ENCODE peak calls at places on chromosome 4, in nine cellular contexts. One of them, this sample, is unnamed.

GRCh38 chr4:22465349-22465748 is 50.5 kb downstream of the ADGRA3 start:
- DNase-seq in osteoblast: no peak
- DNase-seq in cardiac fibroblast: no peak
- DNase-seq in neural progenitor cell: no peak
- DNase-seq in H9: no peak
- DNase-seq in GM13977: no peak
- DNase-seq in GM12864: no peak
- DNase-seq in natural killer cell: no peak
- DNase-seq in OCI-LY7: no peak
- DNase-seq in this sample: no peak

GRCh38 chr4:176193126-176193525 is 2.3 kb downstream of the SPATA4 start:
- DNase-seq in osteoblast: peak; percentile 36
- DNase-seq in cardiac fibroblast: peak; percentile 33
- DNase-seq in neural progenitor cell: no peak
- DNase-seq in H9: no peak
- DNase-seq in GM13977: no peak
- DNase-seq in GM12864: no peak
- DNase-seq in natural killer cell: no peak
- DNase-seq in OCI-LY7: no peak
- DNase-seq in this sample: no peak

GRCh38 chr4:6682862-6683590 is 10.7 kb upstream of the S100P start:
- DNase-seq in osteoblast: peak; percentile 36
- DNase-seq in cardiac fibroblast: no peak
- DNase-seq in neural progenitor cell: no peak
- DNase-seq in H9: no peak
- DNase-seq in GM13977: no peak
- DNase-seq in GM12864: no peak
- DNase-seq in natural killer cell: no peak
- DNase-seq in OCI-LY7: no peak
- DNase-seq in this sample: no peak

GRCh38 chr4:112616984-112617383 is 19.7 kb downstream of the ZGRF1 start:
- DNase-seq in osteoblast: no peak
- DNase-seq in cardiac fibroblast: no peak
- DNase-seq in neural progenitor cell: no peak
- DNase-seq in H9: no peak
- DNase-seq in GM13977: no peak
- DNase-seq in GM12864: no peak
- DNase-seq in natural killer cell: no peak
- DNase-seq in OCI-LY7: no peak
- DNase-seq in this sample: no peak

GRCh38 chr4:73070072-73070385 is 513 bp upstream of the COX18 start:
- DNase-seq in osteoblast: no peak
- DNase-seq in cardiac fibroblast: no peak
- DNase-seq in neural progenitor cell: no peak
- DNase-seq in H9: no peak
- DNase-seq in GM13977: peak; percentile 15
- DNase-seq in GM12864: peak; percentile 25
- DNase-seq in natural killer cell: no peak
- DNase-seq in OCI-LY7: no peak
- DNase-seq in this sample: no peak

GRCh38 chr4:38691251-38692008 is 27.4 kb downstream of the KLF3 start:
- DNase-seq in osteoblast: no peak
- DNase-seq in cardiac fibroblast: peak; percentile 89
- DNase-seq in neural progenitor cell: no peak
- DNase-seq in H9: no peak
- DNase-seq in GM13977: no peak
- DNase-seq in GM12864: no peak
- DNase-seq in natural killer cell: no peak
- DNase-seq in OCI-LY7: no peak
- DNase-seq in this sample: no peak

GRCh38 chr4:17811078-17811603 is 362 bp downstream of the NCAPG start:
- DNase-seq in osteoblast: no peak
- DNase-seq in cardiac fibroblast: no peak
- DNase-seq in neural progenitor cell: no peak
- DNase-seq in H9: no peak
- DNase-seq in GM13977: no peak
- DNase-seq in GM12864: no peak
- DNase-seq in natural killer cell: no peak
- DNase-seq in OCI-LY7: no peak
- DNase-seq in this sample: peak; percentile 49

GRCh38 chr4:107751670-107752069 is 31.6 kb upstream of the PAPSS1 start:
- DNase-seq in osteoblast: no peak
- DNase-seq in cardiac fibroblast: no peak
- DNase-seq in neural progenitor cell: no peak
- DNase-seq in H9: no peak
- DNase-seq in GM13977: no peak
- DNase-seq in GM12864: no peak
- DNase-seq in natural killer cell: no peak
- DNase-seq in OCI-LY7: no peak
- DNase-seq in this sample: no peak

GRCh38 chr4:78612398-78613005 is 60.9 kb downstream of the ANXA3 start:
- DNase-seq in osteoblast: no peak
- DNase-seq in cardiac fibroblast: peak; percentile 79
- DNase-seq in neural progenitor cell: no peak
- DNase-seq in H9: no peak
- DNase-seq in GM13977: no peak
- DNase-seq in GM12864: no peak
- DNase-seq in natural killer cell: no peak
- DNase-seq in OCI-LY7: peak; percentile 82
- DNase-seq in this sample: peak; percentile 30

GRCh38 chr4:38040619-38041018 is 80.4 kb downstream of the PTTG2 start:
- DNase-seq in osteoblast: no peak
- DNase-seq in cardiac fibroblast: no peak
- DNase-seq in neural progenitor cell: no peak
- DNase-seq in H9: no peak
- DNase-seq in GM13977: no peak
- DNase-seq in GM12864: no peak
- DNase-seq in natural killer cell: no peak
- DNase-seq in OCI-LY7: no peak
- DNase-seq in this sample: no peak

GRCh38 chr4:126547352-126547751 is 1085.4 kb upstream of the INTU start:
- DNase-seq in osteoblast: no peak
- DNase-seq in cardiac fibroblast: no peak
- DNase-seq in neural progenitor cell: no peak
- DNase-seq in H9: no peak
- DNase-seq in GM13977: no peak
- DNase-seq in GM12864: no peak
- DNase-seq in natural killer cell: no peak
- DNase-seq in OCI-LY7: no peak
- DNase-seq in this sample: no peak

GRCh38 chr4:56155432-56155831 is 206.7 kb downstream of the CEP135 start:
- DNase-seq in osteoblast: no peak
- DNase-seq in cardiac fibroblast: no peak
- DNase-seq in neural progenitor cell: no peak
- DNase-seq in H9: no peak
- DNase-seq in GM13977: no peak
- DNase-seq in GM12864: no peak
- DNase-seq in natural killer cell: no peak
- DNase-seq in OCI-LY7: no peak
- DNase-seq in this sample: no peak

GRCh38 chr4:22029803-22030202 is 81.2 kb upstream of the KCNIP4 start:
- DNase-seq in osteoblast: no peak
- DNase-seq in cardiac fibroblast: no peak
- DNase-seq in neural progenitor cell: no peak
- DNase-seq in H9: no peak
- DNase-seq in GM13977: no peak
- DNase-seq in GM12864: no peak
- DNase-seq in natural killer cell: no peak
- DNase-seq in OCI-LY7: no peak
- DNase-seq in this sample: no peak

GRCh38 chr4:732911-733630 is 27.4 kb downstream of the PCGF3 start:
- DNase-seq in osteoblast: no peak
- DNase-seq in cardiac fibroblast: no peak
- DNase-seq in neural progenitor cell: no peak
- DNase-seq in H9: no peak
- DNase-seq in GM13977: no peak
- DNase-seq in GM12864: no peak
- DNase-seq in natural killer cell: no peak
- DNase-seq in OCI-LY7: no peak
- DNase-seq in this sample: no peak

DNA sequence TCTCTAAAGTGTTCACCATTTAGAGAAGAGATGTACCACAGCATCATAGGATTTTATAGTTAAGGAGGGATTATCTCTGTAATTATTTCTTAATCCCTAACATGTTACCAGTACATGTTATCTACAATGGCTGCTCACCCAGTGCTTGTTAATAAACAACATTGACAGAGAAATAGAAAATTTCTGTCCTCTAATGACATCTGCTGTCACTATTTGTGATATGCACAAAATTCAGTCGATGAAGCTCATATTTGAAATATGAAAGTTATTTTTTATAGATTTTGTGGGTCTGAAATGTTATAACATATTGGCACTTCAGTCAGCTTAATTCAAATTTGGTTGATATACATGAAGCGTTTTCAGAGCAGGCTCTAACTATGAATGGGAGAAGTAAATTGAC is 48.8 kb upstream of the GRXCR1 start:
- DNase-seq in osteoblast: no peak
- DNase-seq in cardiac fibroblast: no peak
- DNase-seq in neural progenitor cell: no peak
- DNase-seq in H9: no peak
- DNase-seq in GM13977: no peak
- DNase-seq in GM12864: no peak
- DNase-seq in natural killer cell: no peak
- DNase-seq in OCI-LY7: no peak
- DNase-seq in this sample: no peak
- TF ChIP-seq CTCF in osteoblast: no peak
- TF ChIP-seq CTCF in cardiac fibroblast: no peak
- TF ChIP-seq CTCF in neural progenitor cell: no peak
- TF ChIP-seq CTCF in H9: no peak
- TF ChIP-seq CTCF in GM13977: no peak
- TF ChIP-seq CTCF in GM12864: no peak
- TF ChIP-seq CTCF in natural killer cell: no peak
- TF ChIP-seq CTCF in OCI-LY7: peak; percentile 48
- TF ChIP-seq CTCF in this sample: no peak

GRCh38 chr4:34723606-34724005 is 1520.7 kb downstream of the ARAP2 start:
- DNase-seq in osteoblast: no peak
- DNase-seq in cardiac fibroblast: no peak
- DNase-seq in neural progenitor cell: no peak
- DNase-seq in H9: no peak
- DNase-seq in GM13977: no peak
- DNase-seq in GM12864: no peak
- DNase-seq in natural killer cell: no peak
- DNase-seq in OCI-LY7: no peak
- DNase-seq in this sample: no peak

GRCh38 chr4:34721835-34722234 is 1522.5 kb downstream of the ARAP2 start:
- DNase-seq in osteoblast: no peak
- DNase-seq in cardiac fibroblast: no peak
- DNase-seq in neural progenitor cell: no peak
- DNase-seq in H9: no peak
- DNase-seq in GM13977: no peak
- DNase-seq in GM12864: no peak
- DNase-seq in natural killer cell: no peak
- DNase-seq in OCI-LY7: no peak
- DNase-seq in this sample: no peak

DNA sequence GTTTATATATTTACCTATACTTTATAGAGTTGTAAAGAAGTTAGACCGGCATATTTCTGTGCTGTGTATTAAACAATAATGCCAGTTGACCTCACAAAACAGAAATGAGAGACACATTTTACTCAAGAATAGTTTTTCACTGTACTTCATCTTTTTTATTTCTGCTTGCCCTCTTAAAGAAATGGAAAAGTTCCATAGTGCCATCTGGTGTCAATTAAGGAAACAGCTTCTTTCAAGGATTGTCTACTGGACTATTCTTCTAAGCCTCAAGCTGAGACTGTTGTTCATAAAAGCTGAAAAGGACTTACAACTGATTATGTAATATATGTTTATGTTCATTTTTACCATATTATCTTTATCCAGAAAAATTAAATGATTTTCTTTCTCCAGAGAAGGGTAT is 1523.8 kb downstream of the ARAP2 start:
- DNase-seq in osteoblast: no peak
- DNase-seq in cardiac fibroblast: peak; percentile 70
- DNase-seq in neural progenitor cell: peak; percentile 48
- DNase-seq in H9: no peak
- DNase-seq in GM13977: no peak
- DNase-seq in GM12864: no peak
- DNase-seq in natural killer cell: no peak
- DNase-seq in OCI-LY7: peak; percentile 10
- DNase-seq in this sample: no peak
- TF ChIP-seq CTCF in osteoblast: no peak
- TF ChIP-seq CTCF in cardiac fibroblast: peak; percentile 46
- TF ChIP-seq CTCF in neural progenitor cell: peak; percentile 75
- TF ChIP-seq CTCF in H9: peak; percentile 79
- TF ChIP-seq CTCF in GM13977: peak; percentile 47
- TF ChIP-seq CTCF in GM12864: peak; percentile 15
- TF ChIP-seq CTCF in natural killer cell: no peak
- TF ChIP-seq CTCF in OCI-LY7: peak; percentile 72
- TF ChIP-seq CTCF in this sample: no peak

GRCh38 chr4:146255463-146255862 is 41.1 kb downstream of the REELD1 start:
- DNase-seq in osteoblast: no peak
- DNase-seq in cardiac fibroblast: peak; percentile 61
- DNase-seq in neural progenitor cell: no peak
- DNase-seq in H9: no peak
- DNase-seq in GM13977: no peak
- DNase-seq in GM12864: no peak
- DNase-seq in natural killer cell: no peak
- DNase-seq in OCI-LY7: no peak
- DNase-seq in this sample: no peak
- TF ChIP-seq CTCF in osteoblast: no peak
- TF ChIP-seq CTCF in cardiac fibroblast: no peak
- TF ChIP-seq CTCF in neural progenitor cell: no peak
- TF ChIP-seq CTCF in H9: no peak
- TF ChIP-seq CTCF in GM13977: no peak
- TF ChIP-seq CTCF in GM12864: no peak
- TF ChIP-seq CTCF in natural killer cell: no peak
- TF ChIP-seq CTCF in OCI-LY7: no peak
- TF ChIP-seq CTCF in this sample: no peak

GRCh38 chr4:174256277-174256713 is 27.2 kb downstream of the FBXO8 start:
- DNase-seq in osteoblast: no peak
- DNase-seq in cardiac fibroblast: peak; percentile 69
- DNase-seq in neural progenitor cell: no peak
- DNase-seq in H9: no peak
- DNase-seq in GM13977: no peak
- DNase-seq in GM12864: no peak
- DNase-seq in natural killer cell: no peak
- DNase-seq in OCI-LY7: no peak
- DNase-seq in this sample: no peak

GRCh38 chr4:174255790-174256189 is 27.7 kb downstream of the FBXO8 start:
- DNase-seq in osteoblast: no peak
- DNase-seq in cardiac fibroblast: peak; percentile 72
- DNase-seq in neural progenitor cell: no peak
- DNase-seq in H9: no peak
- DNase-seq in GM13977: no peak
- DNase-seq in GM12864: no peak
- DNase-seq in natural killer cell: no peak
- DNase-seq in OCI-LY7: no peak
- DNase-seq in this sample: no peak

GRCh38 chr4:174260099-174260498 is 23.4 kb downstream of the FBXO8 start:
- DNase-seq in osteoblast: no peak
- DNase-seq in cardiac fibroblast: peak; percentile 86
- DNase-seq in neural progenitor cell: no peak
- DNase-seq in H9: no peak
- DNase-seq in GM13977: no peak
- DNase-seq in GM12864: no peak
- DNase-seq in natural killer cell: no peak
- DNase-seq in OCI-LY7: no peak
- DNase-seq in this sample: no peak

GRCh38 chr4:174262624-174263444 is 20.6 kb downstream of the FBXO8 start:
- DNase-seq in osteoblast: no peak
- DNase-seq in cardiac fibroblast: no peak
- DNase-seq in neural progenitor cell: no peak
- DNase-seq in H9: no peak
- DNase-seq in GM13977: no peak
- DNase-seq in GM12864: no peak
- DNase-seq in natural killer cell: no peak
- DNase-seq in OCI-LY7: no peak
- DNase-seq in this sample: no peak

GRCh38 chr4:174259580-174259979 is 23.9 kb downstream of the FBXO8 start:
- DNase-seq in osteoblast: no peak
- DNase-seq in cardiac fibroblast: peak; percentile 6
- DNase-seq in neural progenitor cell: no peak
- DNase-seq in H9: no peak
- DNase-seq in GM13977: no peak
- DNase-seq in GM12864: no peak
- DNase-seq in natural killer cell: no peak
- DNase-seq in OCI-LY7: no peak
- DNase-seq in this sample: no peak
- TF ChIP-seq CTCF in osteoblast: no peak
- TF ChIP-seq CTCF in cardiac fibroblast: no peak
- TF ChIP-seq CTCF in neural progenitor cell: no peak
- TF ChIP-seq CTCF in H9: no peak
- TF ChIP-seq CTCF in GM13977: no peak
- TF ChIP-seq CTCF in GM12864: no peak
- TF ChIP-seq CTCF in natural killer cell: no peak
- TF ChIP-seq CTCF in OCI-LY7: peak; percentile 30
- TF ChIP-seq CTCF in this sample: no peak